ENCODE peak calls at places on chromosomes 2 and 18, in five cellular contexts. One of them, this sample, is unnamed.

GRCh38 chr2:47271054-47272000 is 116.2 kb upstream of the STPG4 start:
- DNase-seq in chondrocyte: no peak
- DNase-seq in fibroblast of mammary gland: no peak
- DNase-seq in GM12865: peak; percentile 23
- DNase-seq in AG04449: no peak
- DNase-seq in this sample: no peak

GRCh38 chr2:146952691-146953090 is 892.1 kb upstream of the ACVR2A start:
- DNase-seq in chondrocyte: no peak
- DNase-seq in fibroblast of mammary gland: no peak
- DNase-seq in GM12865: no peak
- DNase-seq in AG04449: no peak
- DNase-seq in this sample: no peak

GRCh38 chr2:46487667-46488333 is 8.4 kb downstream of the TMEM247 start:
- DNase-seq in chondrocyte: no peak
- DNase-seq in fibroblast of mammary gland: peak; percentile 84
- DNase-seq in GM12865: no peak
- DNase-seq in AG04449: peak; percentile 34
- DNase-seq in this sample: peak; percentile 54

GRCh38 chr18:58080516-58080915 is 36.5 kb downstream of the NEDD4L start:
- DNase-seq in chondrocyte: no peak
- DNase-seq in fibroblast of mammary gland: no peak
- DNase-seq in GM12865: no peak
- DNase-seq in AG04449: no peak
- DNase-seq in this sample: peak; percentile 18

GRCh38 chr2:218229239-218229638 is 12.2 kb downstream of the ARPC2 start:
- DNase-seq in chondrocyte: no peak
- DNase-seq in fibroblast of mammary gland: peak; percentile 74
- DNase-seq in GM12865: peak; percentile 88
- DNase-seq in AG04449: peak; percentile 74
- DNase-seq in this sample: peak; percentile 72

GRCh38 chr2:70903641-70904340 is 31.9 kb upstream of the ATP6V1B1 start:
- DNase-seq in chondrocyte: no peak
- DNase-seq in fibroblast of mammary gland: no peak
- DNase-seq in GM12865: no peak
- DNase-seq in AG04449: no peak
- DNase-seq in this sample: no peak

GRCh38 chr2:173866858-173867620 is 98.1 kb downstream of the SP3 start:
- DNase-seq in chondrocyte: no peak
- DNase-seq in fibroblast of mammary gland: peak; percentile 14
- DNase-seq in GM12865: no peak
- DNase-seq in AG04449: no peak
- DNase-seq in this sample: no peak

GRCh38 chr2:105674859-105675541 is 69.7 kb upstream of the NCK2 start:
- DNase-seq in chondrocyte: no peak
- DNase-seq in fibroblast of mammary gland: no peak
- DNase-seq in GM12865: no peak
- DNase-seq in AG04449: no peak
- DNase-seq in this sample: no peak

GRCh38 chr2:50953021-50953420 is 78.9 kb downstream of the NRXN1 start:
- DNase-seq in chondrocyte: no peak
- DNase-seq in fibroblast of mammary gland: peak; percentile 81
- DNase-seq in GM12865: no peak
- DNase-seq in AG04449: no peak
- DNase-seq in this sample: peak; percentile 95

GRCh38 chr2:158928515-158928914 is 39.9 kb upstream of the TANC1 start:
- DNase-seq in chondrocyte: no peak
- DNase-seq in fibroblast of mammary gland: no peak
- DNase-seq in GM12865: no peak
- DNase-seq in AG04449: no peak
- DNase-seq in this sample: no peak

GRCh38 chr18:4599312-4599711 is 144.2 kb upstream of the DLGAP1 start:
- DNase-seq in chondrocyte: no peak
- DNase-seq in fibroblast of mammary gland: no peak
- DNase-seq in GM12865: peak; percentile 36
- DNase-seq in AG04449: no peak
- DNase-seq in this sample: no peak
- TF ChIP-seq CTCF in chondrocyte: no peak
- TF ChIP-seq CTCF in fibroblast of mammary gland: no peak
- TF ChIP-seq CTCF in GM12865: no peak
- TF ChIP-seq CTCF in AG04449: no peak
- TF ChIP-seq CTCF in this sample: no peak

GRCh38 chr2:43218221-43218549 is 8.2 kb downstream of the ZFP36L2 start:
- DNase-seq in chondrocyte: no peak
- DNase-seq in fibroblast of mammary gland: peak; percentile 26
- DNase-seq in GM12865: no peak
- DNase-seq in AG04449: no peak
- DNase-seq in this sample: no peak
- TF ChIP-seq CTCF in chondrocyte: peak; percentile 66
- TF ChIP-seq CTCF in fibroblast of mammary gland: no peak
- TF ChIP-seq CTCF in GM12865: no peak
- TF ChIP-seq CTCF in AG04449: no peak
- TF ChIP-seq CTCF in this sample: no peak

GRCh38 chr18:48023334-48024008 is 93.0 kb upstream of the SMAD2 start:
- DNase-seq in chondrocyte: no peak
- DNase-seq in fibroblast of mammary gland: peak; percentile 75
- DNase-seq in GM12865: peak; percentile 28
- DNase-seq in AG04449: no peak
- DNase-seq in this sample: peak; percentile 85
- TF ChIP-seq CTCF in chondrocyte: peak; percentile 79
- TF ChIP-seq CTCF in fibroblast of mammary gland: peak; percentile 39
- TF ChIP-seq CTCF in GM12865: peak; percentile 21
- TF ChIP-seq CTCF in AG04449: peak; percentile 23
- TF ChIP-seq CTCF in this sample: peak; percentile 57

GRCh38 chr2:241860184-241861078 is 1.7 kb upstream of the PDCD1 start:
- DNase-seq in chondrocyte: peak; percentile 74
- DNase-seq in fibroblast of mammary gland: no peak
- DNase-seq in GM12865: peak; percentile 36
- DNase-seq in AG04449: no peak
- DNase-seq in this sample: no peak

GRCh38 chr2:241861264-241861663 is 2.6 kb upstream of the PDCD1 start:
- DNase-seq in chondrocyte: no peak
- DNase-seq in fibroblast of mammary gland: no peak
- DNase-seq in GM12865: no peak
- DNase-seq in AG04449: no peak
- DNase-seq in this sample: no peak

GRCh38 chr2:241859017-241859435 is 332 bp upstream of the PDCD1 start:
- DNase-seq in chondrocyte: peak; percentile 69
- DNase-seq in fibroblast of mammary gland: no peak
- DNase-seq in GM12865: no peak
- DNase-seq in AG04449: no peak
- DNase-seq in this sample: no peak

GRCh38 chr2:241858206-241859016 is at the start of gene PDCD1:
- DNase-seq in chondrocyte: peak; percentile 83
- DNase-seq in fibroblast of mammary gland: no peak
- DNase-seq in GM12865: peak; percentile 80
- DNase-seq in AG04449: no peak
- DNase-seq in this sample: no peak

GRCh38 chr2:241859436-241860183 is 916 bp upstream of the PDCD1 start:
- DNase-seq in chondrocyte: peak; percentile 63
- DNase-seq in fibroblast of mammary gland: peak; percentile 32
- DNase-seq in GM12865: peak; percentile 81
- DNase-seq in AG04449: no peak
- DNase-seq in this sample: no peak
- TF ChIP-seq CTCF in chondrocyte: peak; percentile 37
- TF ChIP-seq CTCF in fibroblast of mammary gland: peak; percentile 10
- TF ChIP-seq CTCF in GM12865: peak; percentile 41
- TF ChIP-seq CTCF in AG04449: peak; percentile 36
- TF ChIP-seq CTCF in this sample: peak; percentile 22

DNA sequence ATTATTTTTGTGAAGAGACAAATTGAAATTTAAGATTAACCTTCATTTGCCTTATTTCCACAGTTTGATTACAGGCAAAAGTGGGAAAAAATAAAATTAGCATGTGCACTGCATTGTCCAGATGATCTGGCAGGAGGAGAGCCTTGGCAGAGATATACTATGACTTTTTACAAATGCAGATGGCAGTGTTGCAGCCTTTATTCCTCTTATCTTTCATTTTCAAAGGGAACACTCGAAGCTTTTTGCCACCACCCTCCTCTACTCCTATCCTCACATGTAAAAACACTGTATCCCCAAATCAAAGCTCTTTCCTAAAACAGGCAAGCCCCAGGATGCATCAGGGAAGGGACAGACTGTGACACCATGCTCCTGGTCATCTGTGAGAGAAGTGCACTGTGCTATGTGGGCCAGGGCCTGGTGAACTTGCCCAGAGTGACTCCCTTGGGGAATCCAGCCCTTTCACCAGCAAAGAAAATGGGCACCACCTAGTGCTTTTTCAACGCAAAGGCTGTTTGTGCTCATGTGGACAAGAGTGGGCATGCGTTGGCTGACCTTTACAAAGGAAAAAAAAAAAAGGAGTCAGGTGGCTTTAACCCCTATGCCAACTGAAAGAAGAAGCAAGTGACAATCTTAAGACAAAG is 74.7 kb upstream of the ETAA1 start:
- DNase-seq in chondrocyte: no peak
- DNase-seq in fibroblast of mammary gland: peak; percentile 61
- DNase-seq in GM12865: peak; percentile 5
- DNase-seq in AG04449: no peak
- DNase-seq in this sample: peak; percentile 76
- TF ChIP-seq CTCF in chondrocyte: peak; percentile 76
- TF ChIP-seq CTCF in fibroblast of mammary gland: peak; percentile 48
- TF ChIP-seq CTCF in GM12865: no peak
- TF ChIP-seq CTCF in AG04449: peak; percentile 20
- TF ChIP-seq CTCF in this sample: peak; percentile 44

GRCh38 chr18:27752944-27753343 is 424.0 kb downstream of the CDH2 start:
- DNase-seq in chondrocyte: no peak
- DNase-seq in fibroblast of mammary gland: no peak
- DNase-seq in GM12865: no peak
- DNase-seq in AG04449: no peak
- DNase-seq in this sample: no peak

GRCh38 chr18:27746241-27746640 is 430.7 kb downstream of the CDH2 start:
- DNase-seq in chondrocyte: no peak
- DNase-seq in fibroblast of mammary gland: no peak
- DNase-seq in GM12865: no peak
- DNase-seq in AG04449: no peak
- DNase-seq in this sample: no peak

GRCh38 chr18:27748336-27748735 is 428.6 kb downstream of the CDH2 start:
- DNase-seq in chondrocyte: no peak
- DNase-seq in fibroblast of mammary gland: no peak
- DNase-seq in GM12865: no peak
- DNase-seq in AG04449: no peak
- DNase-seq in this sample: no peak

GRCh38 chr18:27749189-27749588 is 427.7 kb downstream of the CDH2 start:
- DNase-seq in chondrocyte: no peak
- DNase-seq in fibroblast of mammary gland: no peak
- DNase-seq in GM12865: no peak
- DNase-seq in AG04449: no peak
- DNase-seq in this sample: no peak

GRCh38 chr18:27750014-27750413 is 426.9 kb downstream of the CDH2 start:
- DNase-seq in chondrocyte: no peak
- DNase-seq in fibroblast of mammary gland: peak; percentile 23
- DNase-seq in GM12865: peak; percentile 34
- DNase-seq in AG04449: peak; percentile 58
- DNase-seq in this sample: peak; percentile 67
- TF ChIP-seq CTCF in chondrocyte: peak; percentile 92
- TF ChIP-seq CTCF in fibroblast of mammary gland: peak; percentile 49
- TF ChIP-seq CTCF in GM12865: peak; percentile 48
- TF ChIP-seq CTCF in AG04449: peak; percentile 87
- TF ChIP-seq CTCF in this sample: peak; percentile 60

DNA sequence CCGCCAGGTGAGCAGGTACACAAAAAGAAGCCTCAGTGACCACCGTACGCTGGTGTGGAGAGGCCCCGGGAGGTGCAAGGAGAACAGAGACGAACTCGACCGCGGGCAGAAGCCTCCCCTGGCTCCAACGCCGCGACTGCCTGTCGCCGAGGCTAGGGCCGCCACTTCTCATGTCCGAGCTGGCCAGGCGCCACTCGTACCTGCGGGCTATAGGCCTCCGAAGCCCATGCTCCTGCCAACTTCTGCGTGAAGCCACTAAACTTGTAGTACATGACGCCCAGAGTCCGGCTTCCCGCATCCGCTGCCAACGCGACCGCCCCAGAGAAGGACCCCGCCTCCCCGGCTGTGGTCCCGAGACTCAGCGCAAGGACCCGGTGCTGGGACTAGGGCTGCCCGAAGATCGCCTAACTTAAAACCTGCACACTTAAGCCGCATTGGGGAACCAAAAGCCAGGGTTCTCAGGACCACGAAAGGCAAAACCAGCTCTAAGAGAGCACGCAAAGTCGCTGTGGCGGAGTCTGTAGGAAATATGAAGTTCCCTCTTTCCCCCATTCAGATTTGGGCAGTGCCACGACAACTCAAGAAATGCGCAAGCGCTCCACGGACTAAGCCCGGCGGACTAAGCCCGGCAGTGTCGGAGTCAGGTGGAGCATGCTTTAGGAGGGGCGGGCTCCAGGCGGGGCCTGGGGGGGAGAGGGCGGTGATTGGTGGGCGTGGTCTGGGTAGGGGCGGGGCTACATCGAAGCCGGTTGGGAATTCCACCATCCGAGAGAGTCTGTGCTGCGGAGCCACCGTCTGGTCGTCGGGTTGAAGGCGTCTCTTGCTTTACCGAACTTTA is at the start of gene COX7A2L:
- DNase-seq in chondrocyte: peak; percentile 98
- DNase-seq in fibroblast of mammary gland: peak; percentile 97
- DNase-seq in GM12865: peak; percentile 97
- DNase-seq in AG04449: peak; percentile 82
- DNase-seq in this sample: peak; percentile 96
- TF ChIP-seq CTCF in chondrocyte: peak; percentile 76
- TF ChIP-seq CTCF in fibroblast of mammary gland: peak; percentile 34
- TF ChIP-seq CTCF in GM12865: peak; percentile 14
- TF ChIP-seq CTCF in AG04449: peak; percentile 40
- TF ChIP-seq CTCF in this sample: no peak

This sample was measured in MCF 10A.